ENCODE peak calls at places on chromosomes 4 and X, in five cellular contexts. L is activated B cell treated with CpG ODN at 0.5 μM for 24 hours, C is GM13976, Y is M059J, E is SK-N-DZ. O is an unnamed sample.

GRCh38 chr4:96352051-96352517 is 512.2 kb downstream of the PDHA2 start:
- DNase-seq in Y (peak), E (peak), L (no peak), C (no peak), O (peak)

GRCh38 chr4:141636771-141637460 is 533 bp downstream of the IL15 start:
- DNase-seq in C (peak), Y (peak), E (peak), L (peak), O (peak)

GRCh38 chr4:119315036-119315435 is 6.9 kb downstream of the FABP2 start:
- DNase-seq in E (no peak), C (no peak), Y (no peak), L (no peak), O (no peak)

GRCh38 chrX:20388594-20388993 is 121.9 kb upstream of the RPS6KA3 start:
- DNase-seq in L (no peak), C (no peak), E (no peak), Y (peak), O (no peak)

GRCh38 chrX:48971325-48972213 is at the start of gene KCND1:
- DNase-seq in E (peak), C (no peak), L (no peak), Y (peak), O (no peak)

GRCh38 chrX:154727418-154728323 is 23.2 kb downstream of the GAB3 start:
- DNase-seq in C (no peak), E (no peak), Y (peak), L (no peak), O (no peak)

GRCh38 chrX:38887222-38887621 is 86.0 kb downstream of the MID1IP1 start:
- DNase-seq in E (no peak), L (no peak), Y (no peak), C (no peak), O (no peak)

GRCh38 chrX:2583194-2584162 is 82.7 kb upstream of the DHRSX start:
- DNase-seq in L (no peak), C (no peak), Y (no peak), E (no peak), O (no peak)

GRCh38 chrX:97234471-97235097 is 350.9 kb downstream of the RPA4 start:
- DNase-seq in L (no peak), Y (no peak), E (no peak), C (peak), O (no peak)

GRCh38 chr4:113776679-113777078 is 15.1 kb upstream of the CAMK2D start:
- DNase-seq in Y (no peak), E (no peak), C (no peak), L (no peak), O (no peak)

GRCh38 chr4:87192155-87192919 is 28.1 kb downstream of the KLHL8 start:
- DNase-seq in Y (peak), L (no peak), E (no peak), C (no peak), O (no peak)

GRCh38 chr4:70688795-70689231 is 481 bp downstream of the UTP3 start:
- DNase-seq in Y (peak), C (no peak), E (no peak), L (no peak), O (peak)

GRCh38 chr4:77795339-77795738 is 23.8 kb downstream of the CNOT6L start:
- DNase-seq in E (no peak), L (no peak), Y (no peak), C (no peak), O (no peak)

GRCh38 chr4:134089885-134090284 is 111.7 kb downstream of the PABPC4L start:
- DNase-seq in E (no peak), L (no peak), C (no peak), Y (no peak), O (no peak)

GRCh38 chrX:72057331-72057730 is 74.4 kb downstream of the RTL5 start:
- DNase-seq in L (no peak), E (no peak), C (no peak), Y (no peak), O (no peak)

GRCh38 chrX:374566-374965 is 12.1 kb downstream of the PPP2R3B start:
- DNase-seq in L (no peak), C (no peak), Y (no peak), E (no peak), O (no peak)

GRCh38 chr4:8108991-8109390 is 49.6 kb downstream of the ABLIM2 start:
- DNase-seq in E (no peak), C (no peak), Y (no peak), L (no peak), O (no peak)

GRCh38 chr4:24007740-24008348 is 118.0 kb upstream of the PPARGC1A start:
- DNase-seq in L (no peak), Y (no peak), E (peak), C (no peak), O (peak)

GRCh38 chrX:54358424-54359211 is 772 bp upstream of the WNK3 start:
- DNase-seq in E (peak), Y (peak), C (peak), L (peak), O (peak)

GRCh38 chr4:153154010-153154975 is 50.0 kb upstream of the TRIM2 start:
- DNase-seq in Y (peak), E (peak), L (no peak), C (no peak), O (no peak)

GRCh38 chrX:69539437-69539836 is 35.3 kb downstream of the NALF2 start:
- DNase-seq in Y (no peak), E (no peak), C (no peak), L (no peak), O (no peak)

GRCh38 chr4:153486281-153487151 is 20.4 kb downstream of the TMEM131L start:
- DNase-seq in C (no peak), Y (peak), L (no peak), E (no peak), O (no peak)

GRCh38 chr4:74661427-74662171 is 132.7 kb downstream of the BTC start:
- DNase-seq in Y (peak), C (no peak), E (no peak), L (no peak), O (no peak)

GRCh38 chr4:175459571-175459970 is 352.5 kb downstream of the GPM6A start:
- DNase-seq in E (no peak), C (no peak), L (no peak), Y (no peak), O (no peak)

GRCh38 chr4:175229154-175229553 is 311.0 kb downstream of the ADAM29 start:
- DNase-seq in E (no peak), Y (no peak), C (no peak), L (no peak), O (no peak)

GRCh38 chr4:2792711-2793577 is at the start of gene SH3BP2:
- DNase-seq in L (peak), C (peak), E (peak), Y (peak), O (peak)

GRCh38 chrX:124127496-124127895 is 166.0 kb downstream of the STAG2 start:
- DNase-seq in L (no peak), Y (no peak), C (no peak), E (peak), O (no peak)

GRCh38 chrX:150688911-150689451 is 4.2 kb upstream of the MTMR1 start:
- DNase-seq in L (no peak), C (no peak), E (no peak), Y (peak), O (no peak)

GRCh38 chr4:87188932-87189331 is 31.5 kb downstream of the KLHL8 start:
- DNase-seq in Y (no peak), E (no peak), C (no peak), L (no peak), O (no peak)

O was measured in head of caudate nucleus.